ENCODE peak calls at places on chromosomes 12 and 14, in four cellular contexts. F is CD8-positive, alpha-beta T cell; W is astrocyte of the spinal cord; X is bronchial epithelial cell. B is an unnamed sample.
A peak's percentile ranks its signal among the peaks of the same experiment; 100 is the strongest.

GRCh38 chr14:93787465-93788306 is 599 bp downstream of the PRIMA1 start:
- DNase-seq in F (no peak), X (no peak), W (no peak), B (peak; percentile 45)

GRCh38 chr14:68278568-68279436 is 459.2 kb downstream of the RAD51B start:
- DNase-seq in W (peak; percentile 87), X (peak; percentile 63), F (no peak), B (no peak)

GRCh38 chr14:92527724-92528123 is 14.1 kb downstream of the RIN3 start:
- DNase-seq in F (no peak), W (no peak), X (no peak), B (no peak)

GRCh38 chr12:110109037-110109836 is 14.9 kb upstream of the IFT81 start:
- DNase-seq in W (peak; percentile 99), F (no peak), X (peak; percentile 94), B (no peak)

GRCh38 chr12:103771466-103771865 is 69.6 kb downstream of the NT5DC3 start:
- DNase-seq in F (no peak), X (peak; percentile 14), W (peak; percentile 35), B (peak; percentile 40)

GRCh38 chr14:22002860-22003284 is 329.3 kb upstream of the OR4E1 start:
- DNase-seq in F (peak; percentile 67), X (no peak), W (no peak), B (no peak)

GRCh38 chr14:23357261-23357660 is 4.6 kb upstream of the SLC22A17 start:
- DNase-seq in F (no peak), W (no peak), X (no peak), B (no peak)

GRCh38 chr14:63614964-63615363 is 26.7 kb downstream of the WDR89 start:
- DNase-seq in X (peak; percentile 30), W (peak; percentile 51), F (no peak), B (no peak)

GRCh38 chr12:120137833-120138232 is 21.3 kb upstream of the RAB35 start:
- DNase-seq in X (no peak), W (no peak), F (no peak), B (no peak)

GRCh38 chr14:95387826-95388445 is 68.2 kb upstream of the CLMN start:
- DNase-seq in F (no peak), X (no peak), W (no peak), B (no peak)

GRCh38 chr12:82383930-82384513 is 25.7 kb downstream of the METTL25 start:
- DNase-seq in X (peak; percentile 51), W (peak; percentile 42), F (no peak), B (no peak)
- TF ChIP-seq CTCF in X (peak; percentile 57), W (peak; percentile 57), F (no peak), B (peak; percentile 54)

GRCh38 chr12:69290545-69291277 is 51.3 kb downstream of the CPSF6 start:
- DNase-seq in F (peak; percentile 83), X (peak; percentile 80), W (peak; percentile 73), B (peak; percentile 74)
- TF ChIP-seq CTCF in F (peak; percentile 92), X (peak; percentile 96), W (peak; percentile 93), B (peak; percentile 94)

DNA sequence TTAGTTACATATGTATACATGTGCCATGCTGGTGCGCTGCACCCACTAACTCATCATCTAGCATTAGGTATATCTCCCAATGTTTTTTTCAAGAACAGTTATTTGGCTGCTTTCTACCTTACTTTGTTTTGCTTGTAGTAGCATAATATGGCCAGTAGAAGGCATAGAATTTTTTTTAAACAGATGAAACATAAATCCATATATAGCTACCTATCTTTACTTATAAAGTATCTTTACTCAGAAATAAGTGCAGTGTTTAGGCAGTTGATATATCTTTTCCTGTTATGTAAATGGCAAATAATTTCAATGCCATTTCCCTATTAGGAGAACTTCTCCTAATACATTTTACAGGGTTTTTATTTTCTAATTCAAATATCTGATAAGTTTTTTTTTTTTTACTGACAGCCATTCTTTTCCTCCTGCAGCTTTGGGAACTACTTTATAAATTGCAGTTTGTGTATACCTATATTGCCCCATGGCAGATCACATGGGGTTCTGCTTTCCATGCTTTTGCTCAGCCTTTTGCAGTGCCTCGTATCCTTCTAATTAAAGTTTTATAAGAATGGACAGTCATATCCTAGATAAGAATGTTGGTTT is 143.1 kb downstream of the PCNX1 start:
- DNase-seq in F (no peak), X (peak; percentile 38), W (peak; percentile 29), B (no peak)
- TF ChIP-seq CTCF in F (peak; percentile 52), X (peak; percentile 24), W (peak; percentile 49), B (peak; percentile 56)

DNA sequence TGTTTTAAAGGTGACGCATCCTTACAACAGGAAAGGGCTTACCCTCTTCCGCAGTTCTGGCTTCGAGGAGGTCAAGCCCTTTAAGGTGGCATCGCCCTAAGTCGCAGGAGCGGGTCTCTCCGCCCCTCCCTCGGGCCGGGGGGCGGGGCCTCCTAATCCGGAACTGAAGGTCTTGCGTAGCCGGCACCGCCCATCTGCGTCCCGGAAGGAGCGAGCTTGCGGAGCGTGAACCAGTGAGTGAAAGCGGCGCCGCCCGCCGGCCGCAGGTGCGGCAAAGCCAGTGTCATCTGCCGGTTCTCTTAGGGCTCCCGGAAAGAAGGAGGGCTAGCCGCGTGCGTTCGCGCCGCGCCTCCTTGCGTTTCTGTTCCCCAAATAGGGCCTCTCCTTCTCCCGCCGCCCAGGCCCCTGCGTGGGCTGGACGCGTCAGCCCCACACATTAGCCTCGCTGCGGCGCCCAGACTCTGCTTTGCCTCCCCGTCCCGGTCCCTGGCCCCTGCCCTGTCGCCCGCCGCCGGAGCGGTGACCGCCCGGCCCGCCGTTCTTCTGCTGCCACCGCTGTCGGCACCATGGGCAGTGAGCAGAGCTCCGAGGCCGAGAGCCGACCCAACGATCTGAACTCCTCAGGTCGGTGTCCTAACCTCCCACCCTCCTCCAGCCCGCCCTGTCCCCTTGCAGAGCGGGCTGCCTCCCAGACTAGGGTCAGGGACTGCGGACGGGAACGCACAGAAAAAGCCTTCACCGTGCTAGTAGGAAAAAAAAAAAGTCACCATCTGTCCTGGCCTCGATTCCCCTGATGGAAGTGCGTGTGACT is at the start of gene BORCS5:
- DNase-seq in X (peak; percentile 91), W (peak; percentile 92), F (peak; percentile 98), B (peak; percentile 96)
- TF ChIP-seq CTCF in X (peak; percentile 29), W (no peak), F (peak; percentile 10), B (peak; percentile 36)

GRCh38 chr14:69959136-69959535 is 79.9 kb downstream of the SMOC1 start:
- DNase-seq in W (no peak), X (no peak), F (no peak), B (no peak)

GRCh38 chr14:69956970-69957369 is 77.8 kb downstream of the SMOC1 start:
- DNase-seq in F (no peak), W (no peak), X (no peak), B (no peak)

GRCh38 chr14:69957986-69958385 is 78.8 kb downstream of the SMOC1 start:
- DNase-seq in F (no peak), X (no peak), W (no peak), B (no peak)

GRCh38 chr14:69953266-69953905 is 74.2 kb downstream of the SMOC1 start:
- DNase-seq in F (no peak), X (no peak), W (no peak), B (no peak)

GRCh38 chr14:69955855-69956567 is 76.8 kb downstream of the SMOC1 start:
- DNase-seq in X (no peak), W (no peak), F (no peak), B (no peak)
- TF ChIP-seq CTCF in X (no peak), W (no peak), F (no peak), B (no peak)

GRCh38 chr12:126932156-126932555 is 1334.8 kb upstream of the TMEM132C start:
- DNase-seq in W (no peak), X (no peak), F (no peak), B (no peak)
- TF ChIP-seq CTCF in W (no peak), X (no peak), F (no peak), B (no peak)

DNA sequence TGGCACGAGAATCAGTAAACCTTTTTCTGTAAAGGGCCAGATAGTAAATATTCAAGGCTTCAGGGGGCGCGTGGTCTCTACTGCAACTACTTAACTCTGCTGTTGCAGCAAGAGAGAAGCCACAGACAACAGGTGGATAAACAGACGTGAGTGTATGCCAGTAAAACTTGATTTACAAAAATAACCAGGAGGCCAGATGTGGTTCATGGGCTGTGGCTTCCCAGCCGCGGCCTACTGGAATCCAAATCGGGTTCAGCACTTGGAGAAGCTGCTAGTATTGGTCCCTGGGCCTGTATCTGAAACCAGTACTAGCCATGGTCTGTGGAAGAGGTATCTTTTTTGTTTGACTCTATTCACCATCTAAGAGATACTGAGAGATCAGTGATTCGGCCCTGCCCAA is 13.3 kb downstream of the PPP2R5C start:
- DNase-seq in W (no peak), X (no peak), F (no peak), B (no peak)
- TF ChIP-seq CTCF in W (no peak), X (no peak), F (no peak), B (no peak)

B was measured in progenitor cell of endocrine pancreas.